ENCODE peak calls at places on chromosomes 4 and X, in six cellular contexts. J is AG09319, Q is right lobe of liver, P is mesothelial cell of epicardium, V is endodermal cell, W is astrocyte of the spinal cord. B is an unnamed sample.

GRCh38 chrX:47743504-47743903 is 84.5 kb upstream of the UXT start:
- DNase-seq in J (no peak), Q (no peak), P (no peak), V (no peak), W (peak), B (no peak)

GRCh38 chrX:110383414-110383813 is 24.8 kb downstream of the RTL9 start:
- DNase-seq in J (peak), Q (no peak), P (no peak), V (no peak), W (peak), B (no peak)

GRCh38 chrX:105701310-105702052 is 120.9 kb upstream of the NRK start:
- DNase-seq in J (no peak), Q (no peak), P (no peak), V (no peak), W (peak), B (no peak)

GRCh38 chr4:186161138-186161537 is 30.2 kb upstream of the CYP4V2 start:
- DNase-seq in J (no peak), Q (no peak), P (no peak), V (no peak), W (no peak), B (peak)

GRCh38 chr4:170853422-170854021 is 763.8 kb upstream of the AADAT start:
- DNase-seq in J (no peak), Q (peak), P (peak), V (peak), W (peak), B (peak)

GRCh38 chrX:73964607-73965006 is 339.4 kb upstream of the ZCCHC13 start:
- DNase-seq in J (no peak), Q (no peak), P (no peak), V (no peak), W (no peak), B (no peak)

GRCh38 chr4:100588076-100588475 is 70.3 kb upstream of the EMCN start:
- DNase-seq in J (no peak), Q (no peak), P (no peak), V (no peak), W (no peak), B (no peak)

GRCh38 chrX:139642241-139642927 is 65.6 kb downstream of the MCF2 start:
- DNase-seq in J (no peak), Q (no peak), P (no peak), V (peak), W (peak), B (no peak)

GRCh38 chr4:3643518-3644433 is 111.6 kb upstream of the LRPAP1 start:
- DNase-seq in J (no peak), Q (no peak), P (no peak), V (no peak), W (no peak), B (no peak)

GRCh38 chr4:138609943-138610350 is 367.8 kb upstream of the SLC7A11 start:
- DNase-seq in J (no peak), Q (no peak), P (no peak), V (no peak), W (peak), B (no peak)

GRCh38 chr4:20251061-20251795 is 477 bp upstream of the SLIT2 start:
- DNase-seq in J (no peak), Q (no peak), P (no peak), V (no peak), W (peak), B (peak)

GRCh38 chr4:169510617-169511016 is 101.8 kb downstream of the NEK1 start:
- DNase-seq in J (no peak), Q (no peak), P (no peak), V (no peak), W (no peak), B (no peak)

GRCh38 chrX:47530054-47530453 is 31.0 kb upstream of the ARAF start:
- DNase-seq in J (no peak), Q (no peak), P (no peak), V (no peak), W (no peak), B (no peak)

GRCh38 chr4:70945046-70945445 is 42.9 kb downstream of the MOB1B start:
- DNase-seq in J (no peak), Q (no peak), P (no peak), V (no peak), W (no peak), B (no peak)

GRCh38 chr4:150145090-150145949 is 67.1 kb downstream of the DCLK2 start:
- DNase-seq in J (no peak), Q (no peak), P (no peak), V (peak), W (peak), B (no peak)
- TF ChIP-seq CTCF in J (no peak), Q (no peak), P (peak), V (peak), W (peak), B (no peak)

GRCh38 chr4:161254375-161254774 is 909.4 kb downstream of the FSTL5 start:
- DNase-seq in J (no peak), Q (no peak), P (no peak), V (no peak), W (no peak), B (no peak)
- TF ChIP-seq CTCF in J (no peak), Q (no peak), P (no peak), V (peak), W (no peak), B (peak)

GRCh38 chrX:2819345-2820130 is 9.2 kb upstream of the GYG2 start:
- DNase-seq in J (no peak), Q (no peak), P (no peak), V (peak), W (peak), B (peak)
- TF ChIP-seq CTCF in J (peak), Q (peak), P (peak), V (peak), W (peak), B (peak)

DNA sequence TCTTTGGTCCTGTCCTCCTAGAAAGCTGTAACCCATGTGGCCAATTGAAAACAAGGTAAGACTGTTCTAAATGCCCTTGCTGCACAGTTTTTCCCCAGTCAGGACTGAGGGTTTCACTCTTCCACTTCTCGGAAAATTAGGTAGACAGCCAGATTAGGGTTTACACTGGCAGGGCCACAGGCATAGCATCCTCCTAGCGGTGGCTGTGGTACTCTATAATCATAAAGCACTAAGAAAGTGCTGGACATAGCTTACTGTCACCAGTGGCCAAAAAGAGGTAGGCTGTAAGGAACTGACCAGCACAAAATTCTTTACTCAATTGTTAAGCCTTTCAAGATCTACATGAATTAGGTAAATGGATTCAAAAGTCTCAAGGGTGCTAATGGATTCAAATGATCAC is 11.6 kb upstream of the USP46 start:
- DNase-seq in J (no peak), Q (no peak), P (no peak), V (no peak), W (no peak), B (no peak)
- TF ChIP-seq CTCF in J (no peak), Q (no peak), P (no peak), V (peak), W (peak), B (no peak)

GRCh38 chr4:68250151-68250930 is 4.8 kb upstream of the TMPRSS11B start:
- DNase-seq in J (no peak), Q (no peak), P (no peak), V (no peak), W (no peak), B (no peak)

GRCh38 chr4:68257719-68258118 is 12.2 kb upstream of the TMPRSS11B start:
- DNase-seq in J (no peak), Q (no peak), P (no peak), V (no peak), W (no peak), B (no peak)

GRCh38 chr4:68259191-68259590 is 13.7 kb upstream of the TMPRSS11B start:
- DNase-seq in J (no peak), Q (no peak), P (no peak), V (no peak), W (no peak), B (no peak)

GRCh38 chr4:68256284-68256683 is 10.8 kb upstream of the TMPRSS11B start:
- DNase-seq in J (no peak), Q (no peak), P (no peak), V (peak), W (no peak), B (no peak)
- TF ChIP-seq CTCF in J (no peak), Q (no peak), P (no peak), V (no peak), W (no peak), B (no peak)

GRCh38 chr4:53314257-53314656 is 51.6 kb downstream of the SCFD2 start:
- DNase-seq in J (no peak), Q (no peak), P (no peak), V (no peak), W (no peak), B (no peak)

GRCh38 chr4:53309321-53310020 is 56.4 kb downstream of the SCFD2 start:
- DNase-seq in J (no peak), Q (no peak), P (no peak), V (no peak), W (no peak), B (no peak)

GRCh38 chr4:53315300-53315699 is 50.6 kb downstream of the SCFD2 start:
- DNase-seq in J (no peak), Q (no peak), P (no peak), V (peak), W (no peak), B (no peak)

GRCh38 chr4:53307819-53308773 is 57.8 kb downstream of the SCFD2 start:
- DNase-seq in J (no peak), Q (no peak), P (no peak), V (no peak), W (no peak), B (no peak)

DNA sequence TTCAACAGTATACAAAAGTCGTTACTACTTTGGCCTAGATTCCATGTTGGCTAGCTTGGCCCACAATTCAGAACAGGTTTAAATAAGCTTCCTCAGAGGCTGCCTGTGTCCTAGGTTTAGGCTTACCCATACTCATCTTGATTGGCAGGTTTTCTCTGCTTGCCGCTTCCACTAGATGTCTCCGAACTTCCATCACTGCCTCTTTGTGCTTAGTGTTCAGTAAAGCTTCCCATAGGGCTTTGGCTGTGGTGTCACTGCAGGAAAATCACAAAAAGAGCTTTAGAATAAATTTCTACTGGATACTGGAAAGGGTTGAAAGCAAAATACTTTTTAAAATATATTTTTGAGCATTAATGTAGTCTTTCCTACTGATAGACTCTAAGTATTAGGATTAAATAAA is 52.4 kb downstream of the SCFD2 start:
- DNase-seq in J (no peak), Q (no peak), P (no peak), V (peak), W (peak), B (no peak)
- TF ChIP-seq CTCF in J (no peak), Q (peak), P (no peak), V (peak), W (peak), B (no peak)

GRCh38 chrX:153723351-153724251 is 586 bp downstream of the BCAP31 start:
- DNase-seq in J (no peak), Q (peak), P (peak), V (peak), W (peak), B (peak)
- TF ChIP-seq CTCF in J (peak), Q (peak), P (no peak), V (peak), W (peak), B (peak)

GRCh38 chr4:79576480-79576803 is 168.4 kb upstream of the GK2 start:
- DNase-seq in J (no peak), Q (no peak), P (no peak), V (no peak), W (peak), B (no peak)
- TF ChIP-seq CTCF in J (peak), Q (no peak), P (no peak), V (peak), W (peak), B (peak)

DNA sequence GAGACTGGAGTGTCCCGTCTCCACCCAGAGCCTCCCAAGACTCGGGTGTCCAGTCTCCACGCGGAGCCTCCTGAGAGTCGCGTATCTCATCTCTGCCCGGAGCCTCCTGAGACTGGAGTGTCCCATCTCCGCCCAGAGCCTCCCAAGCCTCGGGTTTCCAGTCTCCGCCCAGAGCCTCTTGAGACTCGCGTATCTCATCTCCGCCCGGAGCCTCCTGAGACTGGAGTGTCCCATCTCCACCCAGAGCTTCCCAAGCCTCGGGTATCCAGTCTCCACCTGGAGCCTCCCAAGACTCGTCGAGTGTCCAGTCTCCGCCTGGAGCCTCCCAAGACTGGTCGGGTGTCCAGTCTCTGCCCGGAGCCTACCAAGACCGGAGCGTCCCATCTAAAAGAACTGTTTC is 2.3 kb downstream of the FAM47C start:
- DNase-seq in J (no peak), Q (no peak), P (no peak), V (no peak), W (no peak), B (no peak)
- TF ChIP-seq CTCF in J (no peak), Q (no peak), P (no peak), V (no peak), W (no peak), B (no peak)

B was measured in GM13977.